ENCODE peak calls at places on chromosomes 3 and 15, in five cellular contexts. One of them, this sample, is unnamed.

GRCh38 chr3:125367403-125368230 is 7.5 kb downstream of the ZNF148 start:
- DNase-seq in Peyer's patch: no peak
- DNase-seq in stomach: no peak
- DNase-seq in neural progenitor cell: no peak
- DNase-seq in colonic mucosa: no peak
- DNase-seq in this sample: no peak

GRCh38 chr3:13134166-13134878 is 61.1 kb upstream of the IQSEC1 start:
- DNase-seq in Peyer's patch: peak
- DNase-seq in stomach: peak
- DNase-seq in neural progenitor cell: no peak
- DNase-seq in colonic mucosa: no peak
- DNase-seq in this sample: peak

GRCh38 chr3:146184616-146185015 is 23.6 kb upstream of the PLOD2 start:
- DNase-seq in Peyer's patch: no peak
- DNase-seq in stomach: peak
- DNase-seq in neural progenitor cell: no peak
- DNase-seq in colonic mucosa: peak
- DNase-seq in this sample: no peak

GRCh38 chr3:171126478-171127214 is 100.1 kb upstream of the SLC2A2 start:
- DNase-seq in Peyer's patch: no peak
- DNase-seq in stomach: no peak
- DNase-seq in neural progenitor cell: no peak
- DNase-seq in colonic mucosa: no peak
- DNase-seq in this sample: no peak

GRCh38 chr15:43118829-43119228 is 13.0 kb upstream of the UBR1 start:
- DNase-seq in Peyer's patch: no peak
- DNase-seq in stomach: no peak
- DNase-seq in neural progenitor cell: no peak
- DNase-seq in colonic mucosa: no peak
- DNase-seq in this sample: no peak

GRCh38 chr3:134594236-134594825 is 56.5 kb downstream of the KY start:
- DNase-seq in Peyer's patch: no peak
- DNase-seq in stomach: no peak
- DNase-seq in neural progenitor cell: no peak
- DNase-seq in colonic mucosa: no peak
- DNase-seq in this sample: no peak

GRCh38 chr3:143443851-143444331 is 324.3 kb downstream of the CHST2 start:
- DNase-seq in Peyer's patch: peak
- DNase-seq in stomach: peak
- DNase-seq in neural progenitor cell: no peak
- DNase-seq in colonic mucosa: peak
- DNase-seq in this sample: no peak

GRCh38 chr3:112002458-112002971 is 3.8 kb downstream of the TAGLN3 start:
- DNase-seq in Peyer's patch: no peak
- DNase-seq in stomach: no peak
- DNase-seq in neural progenitor cell: no peak
- DNase-seq in colonic mucosa: no peak
- DNase-seq in this sample: no peak

GRCh38 chr3:101039285-101039684 is 46.1 kb upstream of the ABI3BP start:
- DNase-seq in Peyer's patch: no peak
- DNase-seq in stomach: no peak
- DNase-seq in neural progenitor cell: no peak
- DNase-seq in colonic mucosa: no peak
- DNase-seq in this sample: no peak

GRCh38 chr15:101724675-101725005 is 367 bp upstream of the TARS3 start:
- DNase-seq in Peyer's patch: no peak
- DNase-seq in stomach: no peak
- DNase-seq in neural progenitor cell: no peak
- DNase-seq in colonic mucosa: no peak
- DNase-seq in this sample: no peak

GRCh38 chr3:28916713-28917499 is 364.0 kb upstream of the RBMS3 start:
- DNase-seq in Peyer's patch: peak
- DNase-seq in stomach: peak
- DNase-seq in neural progenitor cell: peak
- DNase-seq in colonic mucosa: peak
- DNase-seq in this sample: peak

GRCh38 chr3:24496529-24497482 is 2.2 kb upstream of the THRB start:
- DNase-seq in Peyer's patch: peak
- DNase-seq in stomach: peak
- DNase-seq in neural progenitor cell: peak
- DNase-seq in colonic mucosa: peak
- DNase-seq in this sample: no peak

GRCh38 chr3:196499807-196500524 is 3.6 kb downstream of the RNF168 start:
- DNase-seq in Peyer's patch: no peak
- DNase-seq in stomach: no peak
- DNase-seq in neural progenitor cell: no peak
- DNase-seq in colonic mucosa: no peak
- DNase-seq in this sample: no peak

GRCh38 chr3:125967156-125967555 is 1.8 kb upstream of the ROPN1B start:
- DNase-seq in Peyer's patch: no peak
- DNase-seq in stomach: no peak
- DNase-seq in neural progenitor cell: no peak
- DNase-seq in colonic mucosa: no peak
- DNase-seq in this sample: no peak

GRCh38 chr3:8494332-8494731 is 7.3 kb upstream of the LMCD1 start:
- DNase-seq in Peyer's patch: no peak
- DNase-seq in stomach: no peak
- DNase-seq in neural progenitor cell: peak
- DNase-seq in colonic mucosa: no peak
- DNase-seq in this sample: no peak

GRCh38 chr3:73602171-73602570 is 22.6 kb downstream of the PDZRN3 start:
- DNase-seq in Peyer's patch: no peak
- DNase-seq in stomach: no peak
- DNase-seq in neural progenitor cell: no peak
- DNase-seq in colonic mucosa: no peak
- DNase-seq in this sample: no peak

GRCh38 chr3:28698706-28699105 is 350.1 kb upstream of the AZI2 start:
- DNase-seq in Peyer's patch: no peak
- DNase-seq in stomach: no peak
- DNase-seq in neural progenitor cell: no peak
- DNase-seq in colonic mucosa: no peak
- DNase-seq in this sample: no peak

GRCh38 chr3:67414740-67415139 is 239.7 kb downstream of the SUCLG2 start:
- DNase-seq in Peyer's patch: no peak
- DNase-seq in stomach: no peak
- DNase-seq in neural progenitor cell: no peak
- DNase-seq in colonic mucosa: no peak
- DNase-seq in this sample: no peak

GRCh38 chr3:126984391-126985142 is 1.7 kb downstream of the PLXNA1 start:
- DNase-seq in Peyer's patch: no peak
- DNase-seq in stomach: no peak
- DNase-seq in neural progenitor cell: no peak
- DNase-seq in colonic mucosa: no peak
- DNase-seq in this sample: no peak

GRCh38 chr3:90184861-90185260 is 1077.4 kb downstream of the EPHA3 start:
- DNase-seq in Peyer's patch: no peak
- DNase-seq in stomach: no peak
- DNase-seq in neural progenitor cell: no peak
- DNase-seq in colonic mucosa: no peak
- DNase-seq in this sample: no peak
- TF ChIP-seq CTCF in Peyer's patch: no peak
- TF ChIP-seq CTCF in stomach: no peak
- TF ChIP-seq CTCF in neural progenitor cell: no peak
- TF ChIP-seq CTCF in colonic mucosa: no peak
- TF ChIP-seq CTCF in this sample: no peak

GRCh38 chr15:95449229-95449628 is 881.3 kb upstream of the NR2F2 start:
- DNase-seq in Peyer's patch: no peak
- DNase-seq in stomach: no peak
- DNase-seq in neural progenitor cell: no peak
- DNase-seq in colonic mucosa: no peak
- DNase-seq in this sample: no peak
- TF ChIP-seq CTCF in Peyer's patch: no peak
- TF ChIP-seq CTCF in stomach: no peak
- TF ChIP-seq CTCF in neural progenitor cell: no peak
- TF ChIP-seq CTCF in colonic mucosa: no peak
- TF ChIP-seq CTCF in this sample: no peak

GRCh38 chr3:31936661-31937060 is 44.4 kb downstream of the OSBPL10 start:
- DNase-seq in Peyer's patch: no peak
- DNase-seq in stomach: no peak
- DNase-seq in neural progenitor cell: no peak
- DNase-seq in colonic mucosa: no peak
- DNase-seq in this sample: no peak
- TF ChIP-seq CTCF in Peyer's patch: no peak
- TF ChIP-seq CTCF in stomach: no peak
- TF ChIP-seq CTCF in neural progenitor cell: no peak
- TF ChIP-seq CTCF in colonic mucosa: no peak
- TF ChIP-seq CTCF in this sample: no peak

GRCh38 chr3:11438636-11439035 is 166.4 kb downstream of the ATG7 start:
- DNase-seq in Peyer's patch: no peak
- DNase-seq in stomach: no peak
- DNase-seq in neural progenitor cell: no peak
- DNase-seq in colonic mucosa: no peak
- DNase-seq in this sample: no peak
- TF ChIP-seq CTCF in Peyer's patch: no peak
- TF ChIP-seq CTCF in stomach: no peak
- TF ChIP-seq CTCF in neural progenitor cell: no peak
- TF ChIP-seq CTCF in colonic mucosa: no peak
- TF ChIP-seq CTCF in this sample: peak

DNA sequence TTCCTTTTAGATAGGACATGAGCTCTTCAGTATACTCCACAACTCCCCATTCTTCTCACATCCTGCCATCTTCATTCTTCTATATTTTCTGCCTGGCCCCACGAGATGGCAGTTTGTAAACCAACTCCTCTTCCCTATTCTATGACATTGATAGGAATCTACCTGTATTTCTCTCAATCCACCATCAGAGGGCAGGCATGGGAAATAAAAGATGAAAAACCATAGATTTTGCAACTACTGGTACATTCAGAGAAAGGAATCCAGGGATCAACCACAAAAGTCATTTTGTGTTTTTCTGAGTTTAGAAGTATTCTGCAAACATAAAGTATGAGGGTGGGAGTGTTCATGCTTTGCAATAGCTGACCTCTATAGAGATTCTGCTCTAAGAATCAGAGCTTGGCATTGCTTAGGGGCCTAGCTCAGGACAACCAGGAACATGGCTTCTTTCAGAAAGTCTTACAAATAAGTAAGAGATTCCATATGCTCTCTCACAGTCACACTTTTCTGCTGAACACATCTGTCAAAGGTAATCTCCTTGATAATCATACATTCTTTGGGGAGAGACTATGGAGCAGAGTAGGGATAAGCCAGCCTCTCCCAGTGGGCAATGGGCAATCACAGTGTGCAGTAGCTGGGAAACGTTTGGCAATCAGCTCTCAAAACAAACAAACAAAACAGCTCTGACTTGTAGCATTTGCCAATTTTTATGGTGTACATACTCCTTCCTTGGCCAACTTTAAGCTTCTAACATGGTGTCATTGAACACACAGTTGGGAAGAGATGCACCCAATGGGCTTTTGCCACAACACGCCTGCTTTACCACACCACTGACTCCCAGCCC is 43.1 kb upstream of the SLC25A36 start:
- DNase-seq in Peyer's patch: no peak
- DNase-seq in stomach: no peak
- DNase-seq in neural progenitor cell: peak
- DNase-seq in colonic mucosa: peak
- DNase-seq in this sample: no peak
- TF ChIP-seq CTCF in Peyer's patch: peak
- TF ChIP-seq CTCF in stomach: peak
- TF ChIP-seq CTCF in neural progenitor cell: peak
- TF ChIP-seq CTCF in colonic mucosa: peak
- TF ChIP-seq CTCF in this sample: peak

GRCh38 chr15:29835301-29835700 is 13.0 kb upstream of the TJP1 start:
- DNase-seq in Peyer's patch: no peak
- DNase-seq in stomach: no peak
- DNase-seq in neural progenitor cell: no peak
- DNase-seq in colonic mucosa: no peak
- DNase-seq in this sample: no peak
- TF ChIP-seq CTCF in Peyer's patch: no peak
- TF ChIP-seq CTCF in stomach: no peak
- TF ChIP-seq CTCF in neural progenitor cell: no peak
- TF ChIP-seq CTCF in colonic mucosa: no peak
- TF ChIP-seq CTCF in this sample: no peak